ENCODE peak calls at places on chromosomes 5 and 9, in five cellular contexts. One of them, this sample, is unnamed. For H3K4me1, the result is how much of the 10 kb centered on the place peaks cover.

GRCh38 chr5:64923151-64923685 is 154.5 kb downstream of the CWC27 start:
- DNase-seq in tibial artery: no peak
- DNase-seq in right cardiac atrium: no peak
- DNase-seq in transverse colon: no peak
- DNase-seq in aorta: no peak
- DNase-seq in this sample: no peak

GRCh38 chr5:683619-684481 is 9.3 kb downstream of the TPPP start:
- DNase-seq in tibial artery: no peak
- DNase-seq in right cardiac atrium: peak
- DNase-seq in transverse colon: no peak
- DNase-seq in aorta: peak
- DNase-seq in this sample: peak

GRCh38 chr5:1073239-1074102 is 38.4 kb downstream of the SLC12A7 start:
- DNase-seq in tibial artery: no peak
- DNase-seq in right cardiac atrium: no peak
- DNase-seq in transverse colon: no peak
- DNase-seq in aorta: no peak
- DNase-seq in this sample: no peak

GRCh38 chr5:59905217-59905616 is 11.7 kb upstream of the PDE4D start:
- DNase-seq in tibial artery: no peak
- DNase-seq in right cardiac atrium: no peak
- DNase-seq in transverse colon: no peak
- DNase-seq in aorta: no peak
- DNase-seq in this sample: no peak

GRCh38 chr5:23649594-23649993 is 142.2 kb downstream of the PRDM9 start:
- DNase-seq in tibial artery: no peak
- DNase-seq in right cardiac atrium: no peak
- DNase-seq in transverse colon: no peak
- DNase-seq in aorta: no peak
- DNase-seq in this sample: no peak

GRCh38 chr5:173781826-173782670 is 106.1 kb upstream of the CPEB4 start:
- DNase-seq in tibial artery: peak
- DNase-seq in right cardiac atrium: peak
- DNase-seq in transverse colon: peak
- DNase-seq in aorta: peak
- DNase-seq in this sample: peak

GRCh38 chr5:73129143-73129542 is 8.8 kb downstream of the TMEM171 start:
- DNase-seq in tibial artery: no peak
- DNase-seq in right cardiac atrium: no peak
- DNase-seq in transverse colon: no peak
- DNase-seq in aorta: no peak
- DNase-seq in this sample: no peak

GRCh38 chr9:76023715-76024195 is 133.3 kb downstream of the PCSK5 start:
- DNase-seq in tibial artery: no peak
- DNase-seq in right cardiac atrium: no peak
- DNase-seq in transverse colon: no peak
- DNase-seq in aorta: no peak
- DNase-seq in this sample: no peak

GRCh38 chr5:61402244-61402823 is 70.3 kb downstream of the ZSWIM6 start:
- DNase-seq in tibial artery: no peak
- DNase-seq in right cardiac atrium: no peak
- DNase-seq in transverse colon: no peak
- DNase-seq in aorta: no peak
- DNase-seq in this sample: no peak

GRCh38 chr5:116771466-116772151 is 197.0 kb upstream of the SEMA6A start:
- DNase-seq in tibial artery: no peak
- DNase-seq in right cardiac atrium: peak
- DNase-seq in transverse colon: no peak
- DNase-seq in aorta: no peak
- DNase-seq in this sample: no peak

GRCh38 chr9:86287013-86287412 is 4.7 kb upstream of the ISCA1 start:
- DNase-seq in tibial artery: no peak
- DNase-seq in right cardiac atrium: no peak
- DNase-seq in transverse colon: no peak
- DNase-seq in aorta: no peak
- DNase-seq in this sample: no peak

GRCh38 chr9:21831841-21832509 is 29.5 kb downstream of the MTAP start:
- DNase-seq in tibial artery: no peak
- DNase-seq in right cardiac atrium: no peak
- DNase-seq in transverse colon: no peak
- DNase-seq in aorta: no peak
- DNase-seq in this sample: no peak

GRCh38 chr9:70835323-70835722 is 286.1 kb downstream of the TRPM3 start:
- DNase-seq in tibial artery: no peak
- DNase-seq in right cardiac atrium: no peak
- DNase-seq in transverse colon: no peak
- DNase-seq in aorta: no peak
- DNase-seq in this sample: no peak

GRCh38 chr9:135443811-135444470 is 35.6 kb upstream of the PPP1R26 start:
- DNase-seq in tibial artery: no peak
- DNase-seq in right cardiac atrium: no peak
- DNase-seq in transverse colon: no peak
- DNase-seq in aorta: peak
- DNase-seq in this sample: no peak

GRCh38 chr5:86684222-86684621 is 66.5 kb downstream of the COX7C start:
- DNase-seq in tibial artery: no peak
- DNase-seq in right cardiac atrium: no peak
- DNase-seq in transverse colon: no peak
- DNase-seq in aorta: no peak
- DNase-seq in this sample: no peak

GRCh38 chr5:57412010-57412409 is 70.6 kb downstream of the ACTBL2 start:
- DNase-seq in tibial artery: no peak
- DNase-seq in right cardiac atrium: no peak
- DNase-seq in transverse colon: no peak
- DNase-seq in aorta: no peak
- DNase-seq in this sample: no peak

GRCh38 chr9:88396836-88397577 is 8.8 kb downstream of the SPIN1 start:
- DNase-seq in tibial artery: no peak
- DNase-seq in right cardiac atrium: no peak
- DNase-seq in transverse colon: no peak
- DNase-seq in aorta: no peak
- DNase-seq in this sample: no peak

GRCh38 chr9:105458404-105458803 is 10.6 kb downstream of the FSD1L start:
- DNase-seq in tibial artery: no peak
- DNase-seq in right cardiac atrium: no peak
- DNase-seq in transverse colon: no peak
- DNase-seq in aorta: no peak
- DNase-seq in this sample: no peak

GRCh38 chr5:147391781-147392180 is 118.1 kb downstream of the DPYSL3 start:
- DNase-seq in tibial artery: peak
- DNase-seq in right cardiac atrium: no peak
- DNase-seq in transverse colon: peak
- DNase-seq in aorta: no peak
- DNase-seq in this sample: no peak

GRCh38 chr5:89043676-89044075 is 160.7 kb upstream of the MEF2C start:
- DNase-seq in tibial artery: no peak
- DNase-seq in right cardiac atrium: no peak
- DNase-seq in transverse colon: no peak
- DNase-seq in aorta: no peak
- DNase-seq in this sample: no peak

GRCh38 chr5:112915831-112916230 is 6.2 kb downstream of the REEP5 start:
- DNase-seq in tibial artery: no peak
- DNase-seq in right cardiac atrium: no peak
- DNase-seq in transverse colon: no peak
- DNase-seq in aorta: no peak
- DNase-seq in this sample: no peak

GRCh38 chr5:10975915-10976314 is 214.9 kb upstream of the DAP start:
- DNase-seq in tibial artery: no peak
- DNase-seq in right cardiac atrium: no peak
- DNase-seq in transverse colon: no peak
- DNase-seq in aorta: no peak
- DNase-seq in this sample: no peak

DNA sequence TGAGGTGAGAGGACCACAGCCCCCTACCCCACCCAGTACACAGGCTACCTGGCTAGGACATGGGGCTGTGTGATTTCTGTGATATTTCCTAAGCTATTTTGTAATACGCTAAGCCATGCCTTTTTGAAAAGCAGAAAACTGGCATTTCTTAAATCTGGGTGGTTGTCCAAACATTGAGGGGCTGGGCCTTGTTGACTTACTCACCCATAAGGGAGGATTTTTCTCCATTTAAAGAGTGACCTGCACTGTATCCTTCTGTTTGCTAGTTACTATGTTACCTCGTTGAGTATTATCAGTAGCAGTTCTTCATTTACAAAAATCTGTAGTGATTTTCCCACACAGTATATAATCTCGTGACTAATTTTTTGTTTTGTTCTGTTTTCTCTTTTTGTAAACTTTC is 117.5 kb upstream of the OTULINL start:
- DNase-seq in tibial artery: no peak
- DNase-seq in right cardiac atrium: no peak
- DNase-seq in transverse colon: no peak
- DNase-seq in aorta: no peak
- DNase-seq in this sample: no peak
- H3K4me3 ChIP-seq in tibial artery: no peak
- H3K4me3 ChIP-seq in right cardiac atrium: no peak
- H3K4me3 ChIP-seq in transverse colon: no peak
- H3K4me3 ChIP-seq in aorta: no peak
- H3K4me3 ChIP-seq in this sample: no peak

GRCh38 chr9:93022066-93022465 is 36.4 kb upstream of the SUSD3 start:
- DNase-seq in tibial artery: no peak
- DNase-seq in right cardiac atrium: no peak
- DNase-seq in transverse colon: no peak
- DNase-seq in aorta: peak
- DNase-seq in this sample: no peak
- H3K4me1 ChIP-seq in tibial artery: under half
- H3K4me1 ChIP-seq in right cardiac atrium: under half
- H3K4me1 ChIP-seq in transverse colon: under half
- H3K4me1 ChIP-seq in aorta: under half
- H3K4me1 ChIP-seq in this sample: under half

GRCh38 chr5:178308541-178309092 is 76.0 kb upstream of the PHYKPL start:
- DNase-seq in tibial artery: peak
- DNase-seq in right cardiac atrium: peak
- DNase-seq in transverse colon: no peak
- DNase-seq in aorta: peak
- DNase-seq in this sample: peak

GRCh38 chr5:178306430-178307225 is 74.0 kb upstream of the PHYKPL start:
- DNase-seq in tibial artery: peak
- DNase-seq in right cardiac atrium: peak
- DNase-seq in transverse colon: no peak
- DNase-seq in aorta: peak
- DNase-seq in this sample: peak

GRCh38 chr5:178305801-178306200 is 73.2 kb upstream of the PHYKPL start:
- DNase-seq in tibial artery: peak
- DNase-seq in right cardiac atrium: peak
- DNase-seq in transverse colon: no peak
- DNase-seq in aorta: peak
- DNase-seq in this sample: peak

GRCh38 chr5:178309271-178310008 is 76.8 kb upstream of the PHYKPL start:
- DNase-seq in tibial artery: peak
- DNase-seq in right cardiac atrium: peak
- DNase-seq in transverse colon: no peak
- DNase-seq in aorta: peak
- DNase-seq in this sample: peak

DNA sequence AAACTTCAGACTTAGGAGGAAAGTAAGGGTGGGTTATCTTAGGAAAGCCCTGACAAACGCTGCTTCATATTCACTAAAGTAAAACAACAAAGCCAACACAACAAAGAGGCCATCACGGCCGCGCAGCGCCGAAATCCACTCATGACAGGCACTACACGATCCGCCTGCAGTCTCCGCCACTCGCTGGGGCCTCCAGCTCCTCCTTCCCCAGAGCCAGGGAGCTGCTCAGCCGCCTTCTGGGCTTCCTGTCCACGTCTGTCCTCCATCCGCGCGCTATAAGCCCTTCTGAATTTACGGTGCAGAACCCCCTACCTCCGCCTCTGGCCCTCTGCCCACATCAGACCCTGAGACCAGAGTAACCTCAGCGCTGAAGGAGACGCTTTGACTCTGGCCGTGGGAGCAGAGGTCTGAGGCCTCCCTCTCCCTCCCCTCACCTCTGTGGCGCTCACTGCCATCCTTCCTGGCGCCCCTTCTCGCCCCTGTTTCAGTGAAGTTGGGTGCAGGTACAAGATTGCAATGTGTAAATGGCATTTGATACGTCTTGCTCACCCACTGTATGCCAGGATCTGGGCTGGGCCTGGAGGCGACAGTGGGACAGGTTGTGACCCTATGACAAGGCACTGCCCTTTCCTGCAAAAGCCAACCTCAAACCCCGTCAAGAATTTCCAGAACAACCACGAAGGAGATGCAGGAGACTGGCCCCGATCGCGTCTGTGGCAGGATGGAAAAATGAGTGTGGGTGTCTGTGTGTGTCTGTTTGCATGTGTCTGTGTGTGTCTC is 74.9 kb upstream of the PHYKPL start:
- DNase-seq in tibial artery: peak
- DNase-seq in right cardiac atrium: peak
- DNase-seq in transverse colon: no peak
- DNase-seq in aorta: peak
- DNase-seq in this sample: peak
- H3K27ac ChIP-seq in tibial artery: no peak
- H3K27ac ChIP-seq in right cardiac atrium: no peak
- H3K27ac ChIP-seq in transverse colon: no peak
- H3K27ac ChIP-seq in aorta: no peak
- H3K27ac ChIP-seq in this sample: no peak

GRCh38 chr9:124009835-124010226 is 1.7 kb upstream of the LHX2 start:
- DNase-seq in tibial artery: no peak
- DNase-seq in right cardiac atrium: no peak
- DNase-seq in transverse colon: no peak
- DNase-seq in aorta: no peak
- DNase-seq in this sample: no peak
- H3K4me3 ChIP-seq in tibial artery: no peak
- H3K4me3 ChIP-seq in right cardiac atrium: no peak
- H3K4me3 ChIP-seq in transverse colon: no peak
- H3K4me3 ChIP-seq in aorta: no peak
- H3K4me3 ChIP-seq in this sample: no peak

GRCh38 chr9:130450344-130451003 is 5.7 kb downstream of the ASS1 start:
- DNase-seq in tibial artery: no peak
- DNase-seq in right cardiac atrium: peak
- DNase-seq in transverse colon: peak
- DNase-seq in aorta: no peak
- DNase-seq in this sample: no peak

GRCh38 chr9:130451509-130452388 is 7.0 kb downstream of the ASS1 start:
- DNase-seq in tibial artery: peak
- DNase-seq in right cardiac atrium: peak
- DNase-seq in transverse colon: peak
- DNase-seq in aorta: peak
- DNase-seq in this sample: peak

GRCh38 chr9:130448771-130449170 is 4.0 kb downstream of the ASS1 start:
- DNase-seq in tibial artery: no peak
- DNase-seq in right cardiac atrium: peak
- DNase-seq in transverse colon: no peak
- DNase-seq in aorta: no peak
- DNase-seq in this sample: no peak

GRCh38 chr9:130452835-130453234 is 8.1 kb downstream of the ASS1 start:
- DNase-seq in tibial artery: no peak
- DNase-seq in right cardiac atrium: peak
- DNase-seq in transverse colon: no peak
- DNase-seq in aorta: no peak
- DNase-seq in this sample: no peak

GRCh38 chr9:130451004-130451390 is 6.2 kb downstream of the ASS1 start:
- DNase-seq in tibial artery: no peak
- DNase-seq in right cardiac atrium: peak
- DNase-seq in transverse colon: no peak
- DNase-seq in aorta: no peak
- DNase-seq in this sample: no peak
- H3K4me1 ChIP-seq in tibial artery: under half
- H3K4me1 ChIP-seq in right cardiac atrium: under half
- H3K4me1 ChIP-seq in transverse colon: under half
- H3K4me1 ChIP-seq in aorta: under half
- H3K4me1 ChIP-seq in this sample: half or more